ENCODE peak calls at places on chromosomes 12 and 14, in five cellular contexts. T, K, F, Z and O are unnamed samples.

GRCh38 chr12:109053382-109054123 is 1.2 kb downstream of the USP30 start:
- DNase-seq in T (no peak), K (no peak), F (peak), Z (peak), O (peak)

GRCh38 chr14:33938131-33938949 is 12.5 kb downstream of the EGLN3 start:
- DNase-seq in T (no peak), K (peak), F (peak), Z (peak), O (no peak)

GRCh38 chr14:69355955-69356321 is 42.2 kb downstream of the ERH start:
- DNase-seq in T (no peak), K (no peak), F (no peak), Z (no peak), O (no peak)

GRCh38 chr14:34554540-34555250 is 15.2 kb upstream of the EAPP start:
- DNase-seq in T (no peak), K (peak), F (no peak), Z (no peak), O (no peak)

GRCh38 chr14:20682435-20683124 is 1.8 kb upstream of the RNASE4 start:
- DNase-seq in T (peak), K (peak), F (no peak), Z (peak), O (peak)

GRCh38 chr12:51926718-51927117 is 19.4 kb downstream of the ACVRL1 start:
- DNase-seq in T (no peak), K (no peak), F (no peak), Z (peak), O (no peak)

GRCh38 chr14:104224516-104225281 is 86.3 kb downstream of the KIF26A start:
- DNase-seq in T (peak), K (peak), F (no peak), Z (no peak), O (peak)

GRCh38 chr14:51607677-51608076 is 44.0 kb upstream of the FRMD6 start:
- DNase-seq in T (no peak), K (no peak), F (no peak), Z (no peak), O (no peak)

GRCh38 chr12:95836630-95837239 is 22.0 kb upstream of the SNRPF start:
- DNase-seq in T (no peak), K (no peak), F (no peak), Z (no peak), O (no peak)

GRCh38 chr14:70416322-70416716 is 571 bp downstream of the SYNJ2BP start:
- DNase-seq in T (no peak), K (peak), F (no peak), Z (no peak), O (no peak)

GRCh38 chr12:64124511-64125197 is 97.4 kb downstream of the KICS2 start:
- DNase-seq in T (no peak), K (no peak), F (no peak), Z (no peak), O (no peak)

GRCh38 chr12:96878704-96879103 is 28.4 kb upstream of the NEDD1 start:
- DNase-seq in T (no peak), K (no peak), F (no peak), Z (no peak), O (no peak)

GRCh38 chr12:94327819-94328218 is 131.8 kb downstream of the CEP83 start:
- DNase-seq in T (no peak), K (no peak), F (no peak), Z (no peak), O (no peak)

GRCh38 chr12:12714276-12715001 is 2.7 kb upstream of the CDKN1B start:
- DNase-seq in T (no peak), K (no peak), F (no peak), Z (no peak), O (no peak)

GRCh38 chr12:13234045-13234641 is 37.6 kb downstream of the EMP1 start:
- DNase-seq in T (no peak), K (peak), F (no peak), Z (peak), O (no peak)

GRCh38 chr14:87864356-87865230 is 128.4 kb downstream of the GALC start:
- DNase-seq in T (no peak), K (no peak), F (no peak), Z (no peak), O (no peak)

GRCh38 chr14:92719890-92720323 is 28.5 kb downstream of the LGMN start:
- DNase-seq in T (no peak), K (no peak), F (no peak), Z (no peak), O (no peak)

GRCh38 chr12:106499628-106500027 is 83.2 kb upstream of the RFX4 start:
- DNase-seq in T (no peak), K (no peak), F (no peak), Z (no peak), O (no peak)

GRCh38 chr12:96401061-96401871 is 1.0 kb upstream of the CDK17 start:
- DNase-seq in T (no peak), K (peak), F (peak), Z (peak), O (no peak)

GRCh38 chr12:106284294-106285105 is 18.0 kb upstream of the TCP11L2 start:
- DNase-seq in T (no peak), K (no peak), F (no peak), Z (peak), O (no peak)

GRCh38 chr12:108338915-108339657 is at the start of gene CMKLR1:
- DNase-seq in T (no peak), K (peak), F (no peak), Z (no peak), O (no peak)

GRCh38 chr12:2654311-2654710 is 140.5 kb upstream of the FKBP4 start:
- DNase-seq in T (no peak), K (no peak), F (no peak), Z (no peak), O (no peak)

GRCh38 chr12:89319111-89319510 is 33.2 kb downstream of the DUSP6 start:
- DNase-seq in T (no peak), K (no peak), F (no peak), Z (no peak), O (no peak)

GRCh38 chr12:105378821-105379400 is 48.4 kb downstream of the C12orf75 start:
- DNase-seq in T (no peak), K (peak), F (no peak), Z (peak), O (no peak)

GRCh38 chr12:132558861-132559623 is 51.3 kb downstream of the LRCOL1 start:
- DNase-seq in T (no peak), K (no peak), F (no peak), Z (no peak), O (no peak)

GRCh38 chr12:89542912-89543592 is 17.2 kb upstream of the POC1B start:
- DNase-seq in T (peak), K (peak), F (peak), Z (peak), O (peak)

GRCh38 chr14:48504921-48505320 is 829.5 kb upstream of the MDGA2 start:
- DNase-seq in T (no peak), K (no peak), F (no peak), Z (no peak), O (no peak)
- TF ChIP-seq POLR2AphosphoS5 in T (no peak), K (no peak), F (no peak), Z (no peak), O (no peak)

GRCh38 chr14:81766597-81766996 is 232.9 kb upstream of the SEL1L start:
- DNase-seq in T (no peak), K (no peak), F (no peak), Z (no peak), O (no peak)
- TF ChIP-seq TAF1 in T (no peak), K (no peak), F (no peak), Z (no peak), O (no peak)

GRCh38 chr12:123934829-123935228 is 37.8 kb downstream of the CCDC92 start:
- DNase-seq in T (no peak), K (no peak), F (no peak), Z (no peak), O (no peak)

GRCh38 chr12:123936471-123936870 is 36.2 kb downstream of the CCDC92 start:
- DNase-seq in T (no peak), K (no peak), F (no peak), Z (no peak), O (no peak)

GRCh38 chr12:123934016-123934620 is 38.5 kb downstream of the CCDC92 start:
- DNase-seq in T (no peak), K (no peak), F (no peak), Z (no peak), O (no peak)

GRCh38 chr12:123936956-123937706 is 35.5 kb downstream of the CCDC92 start:
- DNase-seq in T (no peak), K (no peak), F (no peak), Z (no peak), O (no peak)

DNA sequence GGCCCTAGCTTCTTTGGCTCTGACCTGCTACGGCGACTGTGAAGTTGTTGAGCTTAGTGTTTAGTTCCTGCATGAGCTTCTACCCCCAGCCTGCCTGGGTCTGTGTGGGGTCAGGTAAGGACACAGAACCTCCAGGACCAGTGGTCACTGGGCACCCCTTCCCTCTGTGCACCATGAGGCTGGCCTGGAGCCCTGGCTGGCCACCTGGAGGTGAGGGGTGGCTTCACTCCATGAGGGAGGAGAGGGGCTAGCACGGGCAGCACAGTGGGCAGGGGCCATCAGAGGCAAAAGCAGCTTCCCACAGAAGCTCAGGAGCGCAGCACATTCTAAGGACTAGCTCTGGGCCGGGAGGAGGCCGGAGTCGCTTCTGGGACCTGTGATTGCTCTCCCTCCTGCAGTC is 36.7 kb downstream of the CCDC92 start:
- DNase-seq in T (no peak), K (no peak), F (no peak), Z (no peak), O (no peak)
- TF ChIP-seq POLR2AphosphoS5 in T (no peak), K (no peak), F (no peak), Z (no peak), O (no peak)

GRCh38 chr12:47778842-47779241 is 5.8 kb downstream of the SLC48A1 start:
- DNase-seq in T (no peak), K (no peak), F (no peak), Z (no peak), O (no peak)

GRCh38 chr12:47777151-47777550 is 4.1 kb downstream of the SLC48A1 start:
- DNase-seq in T (no peak), K (no peak), F (no peak), Z (no peak), O (no peak)

GRCh38 chr12:47779943-47780504 is 7.0 kb downstream of the SLC48A1 start:
- DNase-seq in T (no peak), K (no peak), F (no peak), Z (no peak), O (no peak)

GRCh38 chr12:47777741-47778558 is 4.9 kb downstream of the SLC48A1 start:
- DNase-seq in T (no peak), K (peak), F (no peak), Z (no peak), O (no peak)

DNA sequence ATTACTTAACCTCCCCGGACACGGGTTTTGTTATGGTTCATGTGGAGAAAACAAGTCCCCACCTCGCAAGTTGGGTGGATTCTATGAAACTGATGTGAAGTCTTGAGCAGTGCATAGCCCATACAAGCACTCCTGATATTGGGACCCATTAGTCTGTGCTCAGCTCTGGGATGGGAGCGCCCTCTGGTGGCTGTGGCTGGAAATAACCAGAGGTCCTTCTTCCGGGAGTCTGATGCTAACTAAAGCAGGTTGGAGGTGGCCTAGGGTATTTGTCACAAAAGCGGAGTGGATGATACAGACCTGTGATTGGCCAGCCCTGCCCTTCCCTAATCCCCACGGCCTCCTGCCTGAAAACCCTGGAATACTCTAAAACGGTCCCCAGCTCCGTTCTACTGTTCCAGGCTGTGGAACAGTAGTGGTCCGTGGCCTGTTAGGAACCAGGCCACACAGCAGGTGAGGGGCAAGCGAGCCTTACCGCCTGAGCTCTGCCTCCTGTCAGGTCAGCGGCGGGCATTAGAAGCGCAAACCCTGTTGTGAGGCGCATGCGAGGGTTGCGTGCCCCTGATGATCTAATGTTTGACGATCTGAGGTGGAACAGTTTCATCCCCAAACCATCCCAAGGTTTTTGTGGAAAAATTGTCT is 6.4 kb downstream of the SLC48A1 start:
- DNase-seq in T (peak), K (peak), F (peak), Z (peak), O (peak)
- TF ChIP-seq TAF1 in T (no peak), K (no peak), F (no peak), Z (no peak), O (peak)

GRCh38 chr12:49776413-49776812 is 35.1 kb downstream of the TMBIM6 start:
- DNase-seq in T (no peak), K (peak), F (no peak), Z (peak), O (no peak)
- TF ChIP-seq POLR2AphosphoS5 in T (no peak), K (no peak), F (no peak), Z (no peak), O (no peak)

GRCh38 chr14:55780156-55780946 is 200.3 kb downstream of the KTN1 start:
- DNase-seq in T (no peak), K (no peak), F (no peak), Z (no peak), O (no peak)
- TF ChIP-seq TAF1 in T (no peak), K (no peak), F (no peak), Z (no peak), O (no peak)

DNA sequence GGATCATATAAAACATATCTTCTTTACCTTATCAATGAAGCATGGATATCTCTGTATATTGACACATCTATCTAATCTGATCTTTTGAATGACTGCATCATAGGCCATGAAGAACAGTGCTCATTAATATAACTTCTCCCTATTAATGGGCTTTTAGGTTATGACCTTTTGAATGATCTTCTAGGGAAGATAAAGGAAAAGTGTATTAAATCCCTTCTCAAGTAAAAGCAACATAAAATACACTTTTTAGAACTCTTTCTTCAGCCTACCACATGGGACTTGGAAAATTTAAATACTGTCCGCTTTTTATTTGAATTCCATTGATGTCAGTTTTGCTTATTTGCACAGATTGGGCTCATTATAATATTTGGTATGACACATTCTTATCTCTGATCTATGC is 425.4 kb downstream of the MED13L start:
- DNase-seq in T (no peak), K (no peak), F (no peak), Z (no peak), O (no peak)
- TF ChIP-seq POLR2AphosphoS5 in T (no peak), K (no peak), F (no peak), Z (no peak), O (no peak)

GRCh38 chr14:99654235-99655000 is 9.5 kb downstream of the HHIPL1 start:
- DNase-seq in T (no peak), K (no peak), F (no peak), Z (no peak), O (no peak)
- TF ChIP-seq TAF1 in T (no peak), K (no peak), F (no peak), Z (no peak), O (no peak)

DNA sequence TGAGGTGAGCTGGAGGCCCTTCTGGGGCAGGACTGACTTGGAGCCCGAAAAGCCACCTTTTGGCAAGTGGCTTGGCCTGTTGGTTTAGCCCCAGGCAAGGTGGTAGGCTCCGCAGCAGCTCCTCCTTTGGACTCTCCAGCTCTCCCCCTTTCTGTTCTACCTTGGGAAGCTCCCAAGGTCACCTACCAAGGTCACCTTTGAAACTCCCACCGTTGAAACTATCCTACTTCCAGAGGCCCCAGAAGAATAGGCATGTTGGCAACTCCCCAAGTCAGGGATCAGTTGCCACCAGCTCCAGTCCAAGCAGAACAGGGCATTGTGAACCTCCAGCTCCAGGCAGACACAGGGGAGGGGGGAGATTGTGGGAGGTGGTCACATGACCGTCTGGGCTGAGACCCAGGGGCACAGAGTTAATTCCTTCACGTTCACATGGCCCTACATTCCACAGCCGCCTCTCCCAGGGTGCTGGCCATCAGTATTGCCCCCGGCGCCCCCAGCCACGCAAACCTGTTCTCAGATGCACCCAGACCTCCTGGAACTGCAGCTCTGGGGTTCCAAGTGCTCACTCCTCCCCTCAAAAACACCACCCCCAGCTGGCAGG is 14.4 kb downstream of the IRF2BPL start:
- DNase-seq in T (no peak), K (peak), F (no peak), Z (peak), O (no peak)
- TF ChIP-seq POLR2AphosphoS5 in T (no peak), K (no peak), F (no peak), Z (no peak), O (no peak)